ENCODE peak calls at places on chromosome 1, in five cellular contexts. L, C, S, Y and G are unnamed samples.

GRCh38 chr1:161158316-161159016 is 834 bp upstream of the USP21 start:
- DNase-seq in S (no peak), Y (no peak), L (no peak), C (no peak), G (no peak)

GRCh38 chr1:51192213-51192843 is 43.7 kb upstream of the RNF11 start:
- DNase-seq in Y (peak; percentile 80), C (peak; percentile 63), S (peak; percentile 61), L (peak; percentile 82), G (peak; percentile 26)

GRCh38 chr1:61139324-61140055 is 57.1 kb downstream of the NFIA start:
- DNase-seq in L (no peak), C (no peak), Y (peak; percentile 20), S (no peak), G (peak; percentile 30)

GRCh38 chr1:226176870-226177269 is 9.7 kb downstream of the ACBD3 start:
- DNase-seq in Y (no peak), S (no peak), C (no peak), L (no peak), G (no peak)

GRCh38 chr1:29592731-29593130 is 356.4 kb downstream of the PTPRU start:
- DNase-seq in C (no peak), Y (no peak), S (no peak), L (no peak), G (no peak)

GRCh38 chr1:41936107-41936506 is 17.4 kb upstream of the HIVEP3 start:
- DNase-seq in Y (peak; percentile 70), C (peak; percentile 85), S (no peak), L (no peak), G (no peak)

GRCh38 chr1:67719329-67720196 is 34.6 kb downstream of the GADD45A start:
- DNase-seq in L (no peak), S (no peak), Y (no peak), C (no peak), G (no peak)

GRCh38 chr1:73333847-73334503 is 864.0 kb downstream of the LRRIQ3 start:
- DNase-seq in L (no peak), S (no peak), Y (no peak), C (no peak), G (no peak)

GRCh38 chr1:58513956-58514355 is 32.6 kb downstream of the OMA1 start:
- DNase-seq in L (no peak), S (no peak), Y (no peak), C (no peak), G (no peak)

GRCh38 chr1:221777434-221778072 is 35.7 kb upstream of the DUSP10 start:
- DNase-seq in Y (no peak), C (no peak), L (no peak), S (no peak), G (no peak)

DNA sequence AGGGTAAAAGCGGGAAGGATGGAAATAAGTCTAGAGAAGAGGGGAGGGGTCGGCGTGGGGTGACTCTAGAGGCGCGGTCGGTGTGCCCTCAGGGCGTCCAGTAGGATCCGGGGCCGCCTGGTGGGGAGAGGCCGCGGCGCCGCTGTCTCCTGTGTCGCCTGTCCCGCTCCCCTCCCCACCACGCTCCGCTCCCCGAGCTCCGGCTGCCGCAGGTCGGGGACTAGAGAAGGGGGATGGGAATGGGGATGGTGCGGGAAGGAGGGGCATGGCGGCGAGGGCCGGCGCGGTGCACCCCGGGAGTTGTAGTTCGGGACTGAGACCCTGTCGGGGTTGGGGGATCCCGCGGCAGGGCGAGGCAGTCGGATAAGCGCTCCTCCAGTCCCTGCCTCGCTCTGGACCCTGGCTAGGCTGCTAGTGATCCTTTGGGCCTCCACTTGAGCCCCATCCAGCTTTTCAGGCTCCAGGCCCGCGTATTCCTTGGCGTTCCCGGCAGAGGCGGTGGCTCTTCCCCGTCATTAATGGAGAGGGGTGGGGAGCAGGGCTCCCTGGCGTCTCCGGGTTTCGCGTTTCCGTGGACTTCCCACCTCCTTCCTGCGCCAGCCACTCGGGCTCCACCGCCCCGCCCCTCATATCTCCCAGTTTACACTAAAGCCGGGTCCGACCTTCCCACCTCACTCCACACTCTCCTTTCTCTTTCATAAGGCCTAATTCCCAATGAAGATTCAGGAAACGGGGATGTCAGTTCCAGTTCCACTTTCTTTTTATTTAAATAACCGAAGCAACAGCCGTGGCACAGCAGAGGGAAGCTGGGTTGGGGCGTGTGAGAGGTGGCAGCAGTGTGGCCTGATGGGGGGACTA is at the start of gene ENTREP3:
- DNase-seq in C (no peak), L (peak; percentile 90), S (peak; percentile 91), Y (peak; percentile 78), G (peak; percentile 81)
- TF ChIP-seq POLR2A in C (no peak), L (peak; percentile 75), S (peak; percentile 46), Y (peak; percentile 33), G (peak; percentile 80)

GRCh38 chr1:146022403-146023127 is 1.0 kb upstream of the HJV start:
- DNase-seq in S (no peak), C (no peak), L (no peak), Y (no peak), G (no peak)

GRCh38 chr1:146020058-146020738 is 1.3 kb downstream of the HJV start:
- DNase-seq in S (no peak), C (no peak), Y (no peak), L (no peak), G (no peak)

GRCh38 chr1:146021046-146021445 is 489 bp downstream of the HJV start:
- DNase-seq in L (no peak), S (no peak), C (no peak), Y (no peak), G (no peak)

GRCh38 chr1:146019225-146020057 is 2.1 kb downstream of the HJV start:
- DNase-seq in S (no peak), C (no peak), L (peak; percentile 17), Y (no peak), G (no peak)

GRCh38 chr1:146021622-146022402 is at the start of gene HJV:
- DNase-seq in L (no peak), S (no peak), C (no peak), Y (no peak), G (no peak)
- TF ChIP-seq POLR2A in L (no peak), S (no peak), C (no peak), Y (no peak), G (no peak)

GRCh38 chr1:156738407-156738806 is 2.5 kb downstream of the MRPL24 start:
- DNase-seq in C (no peak), Y (no peak), S (no peak), L (no peak), G (no peak)

GRCh38 chr1:156738916-156739315 is 2.0 kb downstream of the MRPL24 start:
- DNase-seq in C (no peak), Y (no peak), S (no peak), L (no peak), G (no peak)

GRCh38 chr1:156733989-156734584 is 5.5 kb upstream of the ISG20L2 start:
- DNase-seq in C (no peak), L (no peak), S (no peak), Y (no peak), G (no peak)
- TF ChIP-seq POLR2A in C (no peak), L (no peak), S (no peak), Y (no peak), G (no peak)

DNA sequence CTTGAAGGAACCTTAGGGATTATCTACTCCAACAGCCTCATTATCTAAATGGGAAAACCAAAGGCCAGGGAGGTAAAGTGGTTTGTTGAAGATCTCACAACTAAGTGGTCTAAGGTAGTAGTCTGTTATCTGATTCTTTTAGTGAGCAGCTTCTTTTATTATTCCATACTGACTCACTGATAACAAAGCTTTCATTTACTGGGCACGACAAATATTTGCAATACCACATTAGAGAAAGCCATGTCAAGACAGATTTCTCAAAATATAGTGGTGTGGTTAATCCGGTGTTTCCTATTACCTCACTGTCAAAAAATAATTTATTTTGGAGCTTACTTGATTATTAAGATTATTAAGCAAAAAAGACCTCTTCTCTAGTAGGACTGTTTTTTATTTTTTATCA is 369.1 kb downstream of the S1PR1 start:
- DNase-seq in S (no peak), Y (no peak), C (no peak), L (no peak), G (no peak)
- TF ChIP-seq POLR2A in S (no peak), Y (no peak), C (no peak), L (no peak), G (no peak)

GRCh38 chr1:8120693-8121260 is 94.7 kb upstream of the ERRFI1 start:
- DNase-seq in Y (peak; percentile 34), C (no peak), L (no peak), S (no peak), G (no peak)

GRCh38 chr1:8122477-8123407 is 96.6 kb upstream of the ERRFI1 start:
- DNase-seq in S (no peak), C (no peak), L (no peak), Y (peak; percentile 85), G (no peak)

GRCh38 chr1:8118031-8118451 is 91.9 kb upstream of the ERRFI1 start:
- DNase-seq in Y (no peak), C (no peak), L (no peak), S (no peak), G (no peak)

GRCh38 chr1:8122160-8122476 is 96.0 kb upstream of the ERRFI1 start:
- DNase-seq in L (no peak), Y (peak; percentile 60), S (no peak), C (no peak), G (no peak)

GRCh38 chr1:8121261-8122159 is 95.4 kb upstream of the ERRFI1 start:
- DNase-seq in L (peak; percentile 71), S (peak; percentile 85), Y (peak; percentile 94), C (peak; percentile 95), G (peak; percentile 33)
- TF ChIP-seq POLR2A in L (peak; percentile 21), S (peak; percentile 62), Y (no peak), C (no peak), G (no peak)

GRCh38 chr1:160094806-160095205 is 3.6 kb downstream of the IGSF8 start:
- DNase-seq in Y (no peak), C (no peak), S (no peak), L (no peak), G (no peak)

GRCh38 chr1:160097196-160097910 is 1.1 kb downstream of the IGSF8 start:
- DNase-seq in L (no peak), Y (no peak), C (no peak), S (no peak), G (no peak)

GRCh38 chr1:160097911-160098851 is at the start of gene IGSF8:
- DNase-seq in S (peak; percentile 94), L (peak; percentile 94), Y (peak; percentile 69), C (peak; percentile 64), G (peak; percentile 94)

GRCh38 chr1:160095382-160096105 is 2.9 kb downstream of the IGSF8 start:
- DNase-seq in L (no peak), S (no peak), C (no peak), Y (no peak), G (no peak)

GRCh38 chr1:160096491-160097116 is 1.8 kb downstream of the IGSF8 start:
- DNase-seq in Y (peak; percentile 52), C (no peak), S (no peak), L (no peak), G (no peak)
- TF ChIP-seq POLR2A in Y (no peak), C (no peak), S (no peak), L (no peak), G (no peak)

DNA sequence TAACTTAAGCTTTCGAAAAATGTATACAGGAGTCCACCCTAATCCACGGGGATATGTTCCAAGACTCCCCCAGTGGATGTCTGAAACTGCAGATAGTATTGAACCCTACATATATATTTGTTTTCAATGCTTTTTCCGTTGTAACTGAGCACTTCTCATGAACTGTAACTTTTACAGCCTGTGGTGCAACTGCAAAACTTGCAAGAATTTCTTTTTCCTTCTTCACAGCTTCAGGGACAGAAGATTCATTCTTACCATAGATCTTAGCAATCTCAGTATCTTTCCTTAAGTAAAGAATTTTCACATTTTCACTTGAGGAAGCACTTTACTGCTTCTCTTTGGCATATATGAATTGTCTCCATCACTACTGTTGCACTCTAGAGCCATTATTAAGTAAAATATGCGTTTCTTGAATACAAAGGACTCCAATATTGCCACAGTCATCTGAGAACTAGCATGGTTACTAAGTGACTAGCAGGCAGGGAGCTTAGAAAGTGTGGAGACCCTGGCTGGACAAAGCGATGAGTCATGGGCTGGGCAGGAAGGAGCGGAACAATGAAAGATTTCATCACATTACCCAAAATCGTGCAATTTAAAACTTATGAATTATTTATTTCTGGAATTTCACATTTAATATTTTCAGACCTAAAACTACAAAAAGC is 14.1 kb downstream of the DPYD start:
- DNase-seq in Y (peak; percentile 90), S (no peak), C (no peak), L (no peak), G (no peak)
- TF ChIP-seq POLR2A in Y (no peak), S (no peak), C (no peak), L (no peak), G (no peak)